ENCODE peak calls at places on chromosomes 2 and 18, in ten cellular contexts. X is cardiac muscle cell, E is neural crest cell, C is OCI-LY7, D is astrocyte, A is HL-60, I is body of pancreas, N is BJ, P is sigmoid colon, J is right lobe of liver. T is an unnamed sample.

GRCh38 chr2:168920504-168921157 is 19.5 kb downstream of the G6PC2 start:
- DNase-seq in X (peak), E (no peak), C (peak), D (no peak), A (no peak), I (no peak), N (no peak), P (no peak), J (no peak), T (no peak)

GRCh38 chr18:8121091-8121490 is 488.1 kb upstream of the RAB12 start:
- DNase-seq in X (no peak), E (no peak), C (no peak), D (no peak), A (no peak), I (no peak), N (no peak), P (no peak), J (no peak), T (no peak)

GRCh38 chr2:192480984-192481383 is 286.3 kb upstream of the TMEFF2 start:
- DNase-seq in X (no peak), E (no peak), C (no peak), D (no peak), A (no peak), I (no peak), N (no peak), P (no peak), J (no peak), T (no peak)

GRCh38 chr2:156329922-156330726 is 2.4 kb downstream of the NR4A2 start:
- DNase-seq in X (no peak), E (no peak), C (no peak), D (no peak), A (no peak), I (no peak), N (no peak), P (no peak), J (no peak), T (no peak)

GRCh38 chr2:66867038-66867380 is 432.1 kb downstream of the MEIS1 start:
- DNase-seq in X (no peak), E (no peak), C (no peak), D (no peak), A (no peak), I (no peak), N (no peak), P (no peak), J (no peak), T (no peak)

GRCh38 chr18:55587341-55588000 is 521 bp downstream of the TCF4 start:
- DNase-seq in X (peak), E (peak), C (peak), D (peak), A (no peak), I (peak), N (no peak), P (no peak), J (peak), T (no peak)

GRCh38 chr2:39778233-39778632 is 825 bp downstream of the THUMPD2 start:
- DNase-seq in X (no peak), E (no peak), C (no peak), D (no peak), A (no peak), I (no peak), N (no peak), P (no peak), J (no peak), T (no peak)

GRCh38 chr2:40653829-40654228 is 201.9 kb upstream of the SLC8A1 start:
- DNase-seq in X (no peak), E (no peak), C (no peak), D (peak), A (no peak), I (no peak), N (no peak), P (no peak), J (no peak), T (no peak)

GRCh38 chr2:236338495-236339184 is 74.4 kb upstream of the ASB18 start:
- DNase-seq in X (peak), E (no peak), C (no peak), D (peak), A (no peak), I (no peak), N (no peak), P (no peak), J (no peak), T (no peak)

GRCh38 chr2:167814881-167815718 is 432.3 kb downstream of the STK39 start:
- DNase-seq in X (no peak), E (no peak), C (no peak), D (no peak), A (no peak), I (no peak), N (no peak), P (no peak), J (no peak), T (no peak)

GRCh38 chr18:22088976-22089375 is 80.4 kb upstream of the GATA6 start:
- DNase-seq in X (no peak), E (no peak), C (no peak), D (no peak), A (no peak), I (no peak), N (no peak), P (no peak), J (no peak), T (no peak)

GRCh38 chr18:27057459-27058302 is 127.4 kb downstream of the CHST9 start:
- DNase-seq in X (no peak), E (no peak), C (no peak), D (no peak), A (no peak), I (peak), N (no peak), P (no peak), J (no peak), T (no peak)

GRCh38 chr2:152505495-152505906 is 170.5 kb downstream of the FMNL2 start:
- DNase-seq in X (peak), E (no peak), C (no peak), D (peak), A (no peak), I (no peak), N (no peak), P (no peak), J (peak), T (no peak)

GRCh38 chr2:152222975-152223638 is 47.5 kb upstream of the STAM2 start:
- DNase-seq in X (peak), E (no peak), C (no peak), D (peak), A (no peak), I (peak), N (peak), P (peak), J (peak), T (no peak)

GRCh38 chr18:54946149-54946581 is 13.1 kb downstream of the CCDC68 start:
- DNase-seq in X (peak), E (no peak), C (no peak), D (peak), A (no peak), I (peak), N (no peak), P (no peak), J (peak), T (no peak)

GRCh38 chr2:37232131-37232933 is 874 bp downstream of the NDUFAF7 start:
- DNase-seq in X (peak), E (no peak), C (peak), D (peak), A (no peak), I (peak), N (no peak), P (peak), J (peak), T (no peak)

GRCh38 chr2:71154798-71155197 is 24.4 kb downstream of the MPHOSPH10 start:
- DNase-seq in X (no peak), E (no peak), C (peak), D (no peak), A (no peak), I (peak), N (no peak), P (no peak), J (peak), T (no peak)

GRCh38 chr2:73859721-73860586 is 31.2 kb downstream of the STAMBP start:
- DNase-seq in X (peak), E (no peak), C (no peak), D (peak), A (no peak), I (no peak), N (no peak), P (no peak), J (no peak), T (no peak)

GRCh38 chr2:108418416-108418815 is 30.6 kb upstream of the GCC2 start:
- DNase-seq in X (no peak), E (no peak), C (no peak), D (no peak), A (no peak), I (no peak), N (no peak), P (no peak), J (no peak), T (no peak)

GRCh38 chr2:149129433-149129832 is 90.9 kb downstream of the LYPD6B start:
- DNase-seq in X (peak), E (no peak), C (peak), D (peak), A (no peak), I (no peak), N (no peak), P (no peak), J (no peak), T (no peak)

GRCh38 chr2:37775908-37776250 is 104.4 kb upstream of the CDC42EP3 start:
- DNase-seq in X (peak), E (no peak), C (no peak), D (peak), A (no peak), I (no peak), N (no peak), P (peak), J (no peak), T (no peak)

GRCh38 chr2:232030229-232030628 is 68.7 kb downstream of the DIS3L2 start:
- DNase-seq in X (no peak), E (no peak), C (no peak), D (no peak), A (no peak), I (no peak), N (no peak), P (no peak), J (no peak), T (no peak)
- TF ChIP-seq CTCF in X (peak), E (peak), C (peak), D (peak), A (peak), I (no peak), N (peak), P (no peak), J (peak), T (no peak)

GRCh38 chr18:75462178-75462832 is 34.8 kb upstream of the SMIM21 start:
- DNase-seq in X (no peak), E (no peak), C (no peak), D (no peak), A (no peak), I (no peak), N (no peak), P (no peak), J (no peak), T (no peak)
- TF ChIP-seq CTCF in X (no peak), E (no peak), C (no peak), D (no peak), A (no peak), I (no peak), N (no peak), P (no peak), J (no peak), T (no peak)

DNA sequence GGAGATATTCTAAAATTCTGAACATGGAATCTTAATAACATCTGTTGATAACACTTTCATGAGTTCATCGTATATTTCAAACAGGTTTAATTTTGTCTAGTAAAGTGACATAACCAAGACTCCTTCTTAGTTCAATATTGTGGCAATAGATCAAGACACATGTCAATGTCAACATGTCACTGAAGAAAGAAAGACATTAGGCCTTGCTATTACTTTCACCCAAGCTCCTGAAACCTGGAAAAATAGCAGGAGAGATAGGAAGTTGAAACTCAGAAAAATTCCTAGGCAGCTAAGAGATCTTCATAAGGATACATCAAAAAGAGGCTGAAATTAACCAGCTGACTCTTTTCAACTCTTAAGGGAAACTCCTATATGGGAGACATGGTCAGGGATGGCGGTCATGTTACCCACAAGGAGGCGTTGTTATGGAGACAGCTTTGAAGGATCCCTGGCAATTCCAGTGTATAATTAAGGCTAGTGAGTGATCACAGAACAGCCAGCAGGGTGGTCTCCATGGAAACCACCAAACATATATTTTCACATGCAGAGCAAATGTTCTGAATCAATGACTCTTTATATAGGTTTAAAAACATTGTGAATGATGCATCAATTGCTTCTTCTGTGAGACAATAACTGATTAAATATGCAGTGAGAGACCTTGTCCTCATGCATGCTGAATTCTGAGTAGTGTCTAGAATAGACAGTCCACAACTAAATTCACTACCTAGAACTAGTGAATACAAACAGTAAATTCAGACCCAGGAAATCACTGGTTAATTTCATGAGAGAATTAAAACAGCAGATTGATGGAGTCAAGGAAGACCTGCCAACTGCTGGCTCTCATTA is 115.3 kb upstream of the RIOK3 start:
- DNase-seq in X (peak), E (peak), C (no peak), D (peak), A (no peak), I (no peak), N (no peak), P (no peak), J (no peak), T (no peak)
- TF ChIP-seq CTCF in X (peak), E (peak), C (no peak), D (no peak), A (no peak), I (no peak), N (no peak), P (no peak), J (no peak), T (no peak)

DNA sequence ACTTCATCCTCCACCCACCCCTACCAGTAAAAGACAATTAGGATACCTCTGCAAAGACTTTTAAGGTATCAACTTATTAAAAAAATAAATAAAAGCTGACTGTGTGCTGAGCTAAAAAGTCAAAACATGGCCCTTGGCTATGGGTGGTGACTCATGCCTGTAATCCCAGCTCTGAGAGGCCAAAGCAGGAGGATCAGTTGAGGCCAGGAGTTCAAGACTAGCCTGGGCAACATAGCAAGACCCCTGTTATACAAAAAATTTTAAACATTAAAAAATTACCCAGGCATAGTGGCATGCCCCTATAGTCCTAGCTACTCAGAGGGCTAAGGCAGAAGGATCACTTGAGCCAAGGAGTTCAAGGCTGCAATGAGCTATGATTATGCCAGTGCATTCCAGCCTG is 297.4 kb upstream of the FBXO11 start:
- DNase-seq in X (no peak), E (no peak), C (no peak), D (no peak), A (no peak), I (no peak), N (no peak), P (no peak), J (no peak), T (no peak)
- TF ChIP-seq CTCF in X (no peak), E (no peak), C (no peak), D (no peak), A (no peak), I (no peak), N (no peak), P (no peak), J (no peak), T (no peak)

DNA sequence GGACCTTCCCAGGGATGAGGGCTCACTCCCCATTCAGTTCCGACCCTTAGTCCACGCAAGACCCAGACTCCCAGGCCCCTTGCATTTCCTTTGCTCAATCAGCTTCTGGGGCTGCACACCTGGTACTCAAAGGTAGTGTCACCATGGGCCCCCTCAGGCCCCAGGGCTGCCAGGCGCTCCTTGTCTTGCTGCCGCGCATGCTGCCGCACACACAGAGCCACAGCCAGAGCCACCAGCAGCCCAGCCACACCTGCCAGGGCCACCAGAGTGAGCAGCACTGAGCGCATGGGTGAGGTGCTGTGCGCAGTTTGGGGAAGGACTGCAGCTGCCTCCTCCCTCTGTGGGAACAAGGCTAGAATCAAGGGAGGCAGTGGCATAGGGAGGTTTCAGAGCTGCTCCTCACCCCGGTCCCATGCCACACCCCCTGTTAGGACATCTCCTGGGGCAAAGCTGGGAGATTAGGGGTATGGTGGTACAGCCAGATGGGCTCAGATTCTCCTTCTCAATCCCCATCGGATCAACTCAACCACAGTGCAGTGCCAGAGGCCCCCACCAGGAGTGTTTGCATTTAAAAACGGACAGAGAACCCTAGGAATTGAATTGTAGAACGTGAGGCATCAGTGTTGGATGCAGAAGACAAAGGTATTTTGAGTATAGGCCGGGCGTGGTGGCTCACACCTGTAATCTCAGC is 11.3 kb downstream of the PTPRN start:
- DNase-seq in X (no peak), E (no peak), C (no peak), D (no peak), A (no peak), I (no peak), N (no peak), P (peak), J (no peak), T (no peak)
- TF ChIP-seq CTCF in X (no peak), E (no peak), C (no peak), D (peak), A (no peak), I (no peak), N (peak), P (no peak), J (no peak), T (no peak)

T was measured in CD14-positive monocyte.